ENCODE peak calls at places on chromosomes 11 and 22, in seven cellular contexts. One of them, this sample, is unnamed.

GRCh38 chr22:18057568-18058209 is 20.1 kb upstream of the PEX26 start:
- DNase-seq in HCT116: peak; percentile 61
- DNase-seq in transverse colon: peak; percentile 74
- DNase-seq in CD4-positive, alpha-beta T cell: no peak
- DNase-seq in AG10803: peak; percentile 97
- DNase-seq in left lung: peak; percentile 77
- DNase-seq in WERI-Rb-1: no peak
- DNase-seq in this sample: no peak

GRCh38 chr11:71467164-71467563 is 14.2 kb downstream of the NADSYN1 start:
- DNase-seq in WERI-Rb-1: no peak
- DNase-seq in CD4-positive, alpha-beta T cell: no peak
- DNase-seq in HCT116: no peak
- DNase-seq in transverse colon: no peak
- DNase-seq in AG10803: no peak
- DNase-seq in left lung: no peak
- DNase-seq in this sample: no peak

GRCh38 chr22:48397531-48398180 is 1430.0 kb downstream of the BRD1 start:
- DNase-seq in WERI-Rb-1: no peak
- DNase-seq in CD4-positive, alpha-beta T cell: no peak
- DNase-seq in HCT116: no peak
- DNase-seq in transverse colon: no peak
- DNase-seq in AG10803: no peak
- DNase-seq in left lung: no peak
- DNase-seq in this sample: no peak

GRCh38 chr11:1484716-1485503 is 1.7 kb downstream of the MOB2 start:
- DNase-seq in HCT116: no peak
- DNase-seq in AG10803: no peak
- DNase-seq in WERI-Rb-1: no peak
- DNase-seq in left lung: no peak
- DNase-seq in transverse colon: no peak
- DNase-seq in CD4-positive, alpha-beta T cell: no peak
- DNase-seq in this sample: no peak

GRCh38 chr11:85694385-85694980 is 8.5 kb upstream of the CCDC89 start:
- DNase-seq in CD4-positive, alpha-beta T cell: peak; percentile 6
- DNase-seq in AG10803: peak; percentile 64
- DNase-seq in WERI-Rb-1: no peak
- DNase-seq in HCT116: peak; percentile 18
- DNase-seq in transverse colon: no peak
- DNase-seq in left lung: no peak
- DNase-seq in this sample: no peak

GRCh38 chr11:73322111-73322985 is 14.3 kb downstream of the ARHGEF17 start:
- DNase-seq in AG10803: no peak
- DNase-seq in CD4-positive, alpha-beta T cell: no peak
- DNase-seq in HCT116: no peak
- DNase-seq in left lung: no peak
- DNase-seq in WERI-Rb-1: no peak
- DNase-seq in transverse colon: no peak
- DNase-seq in this sample: no peak

GRCh38 chr11:36622431-36623136 is 24.5 kb upstream of the RAG2 start:
- DNase-seq in WERI-Rb-1: peak; percentile 19
- DNase-seq in CD4-positive, alpha-beta T cell: no peak
- DNase-seq in transverse colon: no peak
- DNase-seq in HCT116: peak; percentile 12
- DNase-seq in AG10803: peak; percentile 27
- DNase-seq in left lung: no peak
- DNase-seq in this sample: no peak

GRCh38 chr11:81987829-81988472 is 745.7 kb downstream of the FAM181B start:
- DNase-seq in HCT116: no peak
- DNase-seq in AG10803: peak; percentile 33
- DNase-seq in CD4-positive, alpha-beta T cell: no peak
- DNase-seq in transverse colon: no peak
- DNase-seq in WERI-Rb-1: no peak
- DNase-seq in left lung: no peak
- DNase-seq in this sample: no peak

GRCh38 chr22:44355688-44356070 is 42.9 kb upstream of the SHISAL1 start:
- DNase-seq in WERI-Rb-1: no peak
- DNase-seq in left lung: peak; percentile 11
- DNase-seq in AG10803: no peak
- DNase-seq in HCT116: no peak
- DNase-seq in CD4-positive, alpha-beta T cell: no peak
- DNase-seq in transverse colon: no peak
- DNase-seq in this sample: no peak

GRCh38 chr11:110148775-110149744 is 55.9 kb downstream of the ZC3H12C start:
- DNase-seq in HCT116: peak; percentile 56
- DNase-seq in AG10803: peak; percentile 34
- DNase-seq in WERI-Rb-1: no peak
- DNase-seq in transverse colon: no peak
- DNase-seq in left lung: no peak
- DNase-seq in CD4-positive, alpha-beta T cell: no peak
- DNase-seq in this sample: no peak

GRCh38 chr22:48450188-48450825 is 1377.4 kb downstream of the BRD1 start:
- DNase-seq in CD4-positive, alpha-beta T cell: no peak
- DNase-seq in HCT116: no peak
- DNase-seq in transverse colon: no peak
- DNase-seq in left lung: no peak
- DNase-seq in AG10803: no peak
- DNase-seq in WERI-Rb-1: no peak
- DNase-seq in this sample: no peak

GRCh38 chr22:20312396-20313191 is 7.3 kb downstream of the DGCR6L start:
- DNase-seq in HCT116: no peak
- DNase-seq in AG10803: no peak
- DNase-seq in left lung: no peak
- DNase-seq in WERI-Rb-1: no peak
- DNase-seq in transverse colon: peak; percentile 4
- DNase-seq in CD4-positive, alpha-beta T cell: no peak
- DNase-seq in this sample: peak; percentile 53

GRCh38 chr11:80529722-80530121 is 1088.9 kb upstream of the TENM4 start:
- DNase-seq in HCT116: no peak
- DNase-seq in left lung: no peak
- DNase-seq in WERI-Rb-1: no peak
- DNase-seq in transverse colon: no peak
- DNase-seq in CD4-positive, alpha-beta T cell: no peak
- DNase-seq in AG10803: no peak
- DNase-seq in this sample: no peak

GRCh38 chr11:75986966-75987365 is 172.0 kb downstream of the UVRAG start:
- DNase-seq in left lung: no peak
- DNase-seq in HCT116: no peak
- DNase-seq in AG10803: no peak
- DNase-seq in WERI-Rb-1: no peak
- DNase-seq in transverse colon: no peak
- DNase-seq in CD4-positive, alpha-beta T cell: no peak
- DNase-seq in this sample: no peak

GRCh38 chr22:46971776-46972150 is 209.3 kb downstream of the TBC1D22A start:
- DNase-seq in CD4-positive, alpha-beta T cell: no peak
- DNase-seq in AG10803: no peak
- DNase-seq in left lung: no peak
- DNase-seq in HCT116: no peak
- DNase-seq in WERI-Rb-1: no peak
- DNase-seq in transverse colon: no peak
- DNase-seq in this sample: no peak

GRCh38 chr11:117796456-117797428 is at the start of gene DSCAML1:
- DNase-seq in AG10803: no peak
- DNase-seq in CD4-positive, alpha-beta T cell: no peak
- DNase-seq in left lung: no peak
- DNase-seq in WERI-Rb-1: peak; percentile 55
- DNase-seq in HCT116: no peak
- DNase-seq in transverse colon: no peak
- DNase-seq in this sample: no peak

GRCh38 chr11:12075822-12076821 is 34.3 kb upstream of the MICAL2 start:
- DNase-seq in HCT116: no peak
- DNase-seq in transverse colon: peak; percentile 46
- DNase-seq in AG10803: peak; percentile 100
- DNase-seq in CD4-positive, alpha-beta T cell: no peak
- DNase-seq in WERI-Rb-1: no peak
- DNase-seq in left lung: peak; percentile 68
- DNase-seq in this sample: no peak

GRCh38 chr11:1659478-1659877 is 29.9 kb downstream of the KRTAP5-5 start:
- DNase-seq in CD4-positive, alpha-beta T cell: no peak
- DNase-seq in AG10803: no peak
- DNase-seq in HCT116: no peak
- DNase-seq in WERI-Rb-1: no peak
- DNase-seq in transverse colon: no peak
- DNase-seq in left lung: no peak
- DNase-seq in this sample: no peak

GRCh38 chr11:121543981-121544380 is 91.2 kb upstream of the SORL1-AS1 start:
- DNase-seq in WERI-Rb-1: no peak
- DNase-seq in AG10803: no peak
- DNase-seq in transverse colon: no peak
- DNase-seq in CD4-positive, alpha-beta T cell: no peak
- DNase-seq in HCT116: no peak
- DNase-seq in left lung: no peak
- DNase-seq in this sample: no peak

GRCh38 chr22:32535531-32536190 is 61.0 kb downstream of the FBXO7 start:
- DNase-seq in transverse colon: no peak
- DNase-seq in AG10803: no peak
- DNase-seq in HCT116: no peak
- DNase-seq in WERI-Rb-1: no peak
- DNase-seq in CD4-positive, alpha-beta T cell: no peak
- DNase-seq in left lung: no peak
- DNase-seq in this sample: no peak

GRCh38 chr22:45127866-45128265 is 35.9 kb upstream of the NUP50 start:
- DNase-seq in left lung: no peak
- DNase-seq in WERI-Rb-1: no peak
- DNase-seq in AG10803: peak; percentile 72
- DNase-seq in HCT116: no peak
- DNase-seq in transverse colon: no peak
- DNase-seq in CD4-positive, alpha-beta T cell: no peak
- DNase-seq in this sample: no peak

GRCh38 chr11:120226714-120227113 is 13.2 kb upstream of the POU2F3 start:
- DNase-seq in CD4-positive, alpha-beta T cell: no peak
- DNase-seq in left lung: no peak
- DNase-seq in WERI-Rb-1: no peak
- DNase-seq in HCT116: no peak
- DNase-seq in AG10803: no peak
- DNase-seq in transverse colon: no peak
- DNase-seq in this sample: no peak

GRCh38 chr11:16883179-16883578 is 131.0 kb downstream of the PLEKHA7 start:
- DNase-seq in CD4-positive, alpha-beta T cell: no peak
- DNase-seq in AG10803: no peak
- DNase-seq in WERI-Rb-1: no peak
- DNase-seq in HCT116: peak; percentile 39
- DNase-seq in transverse colon: peak; percentile 14
- DNase-seq in left lung: no peak
- DNase-seq in this sample: no peak
- TF ChIP-seq CTCF in CD4-positive, alpha-beta T cell: no peak
- TF ChIP-seq CTCF in AG10803: no peak
- TF ChIP-seq CTCF in WERI-Rb-1: peak; percentile 7
- TF ChIP-seq CTCF in HCT116: peak; percentile 45
- TF ChIP-seq CTCF in transverse colon: no peak
- TF ChIP-seq CTCF in left lung: no peak
- TF ChIP-seq CTCF in this sample: no peak

GRCh38 chr22:24775769-24776492 is 1.4 kb upstream of the PIWIL3 start:
- DNase-seq in HCT116: no peak
- DNase-seq in AG10803: peak; percentile 9
- DNase-seq in WERI-Rb-1: no peak
- DNase-seq in CD4-positive, alpha-beta T cell: no peak
- DNase-seq in left lung: no peak
- DNase-seq in transverse colon: no peak
- DNase-seq in this sample: no peak
- TF ChIP-seq CTCF in HCT116: no peak
- TF ChIP-seq CTCF in AG10803: no peak
- TF ChIP-seq CTCF in WERI-Rb-1: no peak
- TF ChIP-seq CTCF in CD4-positive, alpha-beta T cell: no peak
- TF ChIP-seq CTCF in left lung: no peak
- TF ChIP-seq CTCF in transverse colon: no peak
- TF ChIP-seq CTCF in this sample: no peak

GRCh38 chr22:36453266-36453607 is 28.2 kb downstream of the TXN2 start:
- DNase-seq in left lung: no peak
- DNase-seq in CD4-positive, alpha-beta T cell: no peak
- DNase-seq in HCT116: no peak
- DNase-seq in transverse colon: peak; percentile 51
- DNase-seq in WERI-Rb-1: no peak
- DNase-seq in AG10803: no peak
- DNase-seq in this sample: no peak

GRCh38 chr22:36455571-36456458 is 25.6 kb downstream of the TXN2 start:
- DNase-seq in AG10803: no peak
- DNase-seq in WERI-Rb-1: no peak
- DNase-seq in CD4-positive, alpha-beta T cell: no peak
- DNase-seq in HCT116: no peak
- DNase-seq in left lung: no peak
- DNase-seq in transverse colon: no peak
- DNase-seq in this sample: no peak

GRCh38 chr22:36456459-36456835 is 25.0 kb downstream of the TXN2 start:
- DNase-seq in HCT116: no peak
- DNase-seq in CD4-positive, alpha-beta T cell: no peak
- DNase-seq in WERI-Rb-1: no peak
- DNase-seq in AG10803: no peak
- DNase-seq in left lung: no peak
- DNase-seq in transverse colon: no peak
- DNase-seq in this sample: no peak

GRCh38 chr22:36453855-36454378 is 27.5 kb downstream of the TXN2 start:
- DNase-seq in AG10803: no peak
- DNase-seq in WERI-Rb-1: no peak
- DNase-seq in transverse colon: no peak
- DNase-seq in left lung: no peak
- DNase-seq in CD4-positive, alpha-beta T cell: no peak
- DNase-seq in HCT116: no peak
- DNase-seq in this sample: no peak

DNA sequence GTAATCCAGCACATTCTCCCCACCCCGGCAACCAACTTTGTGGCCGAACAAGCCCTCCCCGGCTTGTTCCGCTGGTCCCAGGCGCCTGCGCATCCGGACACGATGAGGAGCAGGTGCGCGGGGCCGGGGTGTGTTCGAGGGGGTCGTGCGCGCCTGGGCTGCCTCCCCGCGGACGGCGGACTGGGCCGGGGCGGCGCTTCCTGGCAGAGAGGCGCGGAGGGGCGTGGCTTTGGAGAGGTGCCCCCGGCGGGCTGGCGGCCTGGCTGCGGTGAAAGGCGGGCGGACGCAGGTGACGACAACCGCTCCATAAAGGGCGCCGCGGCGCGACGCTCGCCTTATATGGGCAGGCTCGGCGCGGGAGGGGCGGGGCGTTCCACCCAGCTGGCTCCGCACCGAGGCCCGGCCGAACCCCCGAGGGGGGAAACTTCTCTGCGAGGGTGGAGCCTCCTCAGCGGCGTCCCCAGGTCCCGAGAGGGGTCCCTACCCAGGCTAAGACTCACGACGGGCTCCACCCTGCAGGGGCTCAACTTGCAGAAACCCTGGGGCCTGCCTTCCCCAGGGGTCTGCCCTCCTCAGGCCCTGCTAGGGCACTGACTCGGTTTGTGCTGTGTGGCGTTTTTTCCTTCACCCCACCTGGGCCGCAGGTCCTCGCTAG is 26.4 kb downstream of the TXN2 start:
- DNase-seq in CD4-positive, alpha-beta T cell: peak; percentile 86
- DNase-seq in transverse colon: peak; percentile 98
- DNase-seq in AG10803: peak; percentile 83
- DNase-seq in WERI-Rb-1: no peak
- DNase-seq in HCT116: peak; percentile 80
- DNase-seq in left lung: peak; percentile 93
- DNase-seq in this sample: peak; percentile 91
- TF ChIP-seq CTCF in CD4-positive, alpha-beta T cell: no peak
- TF ChIP-seq CTCF in transverse colon: no peak
- TF ChIP-seq CTCF in AG10803: no peak
- TF ChIP-seq CTCF in WERI-Rb-1: no peak
- TF ChIP-seq CTCF in HCT116: no peak
- TF ChIP-seq CTCF in left lung: no peak
- TF ChIP-seq CTCF in this sample: no peak

GRCh38 chr11:94788396-94788795 is 20.2 kb downstream of the AMOTL1 start:
- DNase-seq in transverse colon: no peak
- DNase-seq in AG10803: no peak
- DNase-seq in CD4-positive, alpha-beta T cell: no peak
- DNase-seq in HCT116: no peak
- DNase-seq in WERI-Rb-1: no peak
- DNase-seq in left lung: no peak
- DNase-seq in this sample: no peak
- TF ChIP-seq CTCF in transverse colon: no peak
- TF ChIP-seq CTCF in AG10803: no peak
- TF ChIP-seq CTCF in CD4-positive, alpha-beta T cell: no peak
- TF ChIP-seq CTCF in HCT116: no peak
- TF ChIP-seq CTCF in WERI-Rb-1: no peak
- TF ChIP-seq CTCF in left lung: no peak
- TF ChIP-seq CTCF in this sample: no peak